ENCODE peak calls at places on chromosomes 16 and 17, in ten cellular contexts. Y is MM.1S, N is GM06990, P is lower leg skin, S is A549, G is pancreas, Z is breast epithelium, J is fibroblast of lung, R is coronary artery, B is neural progenitor cell. X is an unnamed sample.
A peak's percentile ranks its signal among the peaks of the same experiment; 100 is the strongest.

GRCh38 chr17:57668332-57668731 is 76.8 kb downstream of the CCDC182 start:
- DNase-seq in S (no peak), N (no peak), J (no peak), R (no peak), P (peak; percentile 39), Y (no peak), B (no peak), G (no peak), Z (peak; percentile 24), X (no peak)

GRCh38 chr17:1627219-1627986 is 1.2 kb downstream of the SLC43A2 start:
- DNase-seq in Z (no peak), B (no peak), Y (no peak), R (peak; percentile 76), P (no peak), N (peak; percentile 66), J (no peak), G (no peak), S (no peak), X (no peak)

GRCh38 chr17:62718420-62718819 is 89.7 kb downstream of the MARCHF10 start:
- DNase-seq in G (no peak), Z (no peak), J (peak; percentile 86), P (peak; percentile 56), R (no peak), B (no peak), N (no peak), Y (no peak), S (no peak), X (no peak)

GRCh38 chr16:87324411-87325275 is 7.5 kb upstream of the C16orf95 start:
- DNase-seq in Y (no peak), Z (no peak), R (no peak), N (no peak), P (peak; percentile 79), G (peak; percentile 82), S (peak; percentile 77), B (peak; percentile 84), J (peak; percentile 10), X (peak; percentile 83)

GRCh38 chr17:73476890-73477350 is 165.1 kb upstream of the CDC42EP4 start:
- DNase-seq in R (no peak), S (no peak), B (no peak), N (no peak), G (no peak), P (no peak), Z (no peak), Y (no peak), J (no peak), X (no peak)

GRCh38 chr16:81633147-81633619 is 145.9 kb upstream of the PLCG2 start:
- DNase-seq in R (no peak), Z (no peak), S (no peak), N (no peak), Y (no peak), G (no peak), J (no peak), P (no peak), B (peak; percentile 46), X (no peak)

GRCh38 chr17:74833501-74834361 is 26.0 kb downstream of the GRIN2C start:
- DNase-seq in Z (no peak), B (peak; percentile 71), P (peak; percentile 89), S (no peak), N (no peak), R (no peak), G (no peak), Y (no peak), J (peak; percentile 41), X (no peak)

GRCh38 chr17:66778531-66778930 is 56.4 kb upstream of the CACNG5 start:
- DNase-seq in S (no peak), Z (no peak), N (no peak), G (no peak), P (no peak), R (no peak), B (no peak), Y (no peak), J (no peak), X (no peak)

GRCh38 chr17:16491131-16491702 is 776 bp downstream of the LRRC75A start:
- DNase-seq in J (no peak), Z (no peak), S (no peak), B (peak; percentile 50), Y (no peak), R (no peak), P (no peak), G (no peak), N (no peak), X (no peak)

GRCh38 chr16:12551946-12552345 is 251.7 kb downstream of the CPPED1 start:
- DNase-seq in N (no peak), R (no peak), G (no peak), S (no peak), P (no peak), J (peak; percentile 17), Z (no peak), Y (no peak), B (peak; percentile 72), X (no peak)

GRCh38 chr17:48814504-48814903 is 2.5 kb downstream of the TTLL6 start:
- DNase-seq in Z (no peak), P (no peak), G (no peak), N (no peak), J (peak; percentile 11), S (peak; percentile 97), B (peak; percentile 80), R (no peak), Y (peak; percentile 58), X (no peak)

GRCh38 chr17:60231234-60231633 is 81.5 kb downstream of the CA4 start:
- DNase-seq in J (peak; percentile 20), R (no peak), Z (no peak), G (no peak), N (no peak), B (peak; percentile 4), P (no peak), S (peak; percentile 41), Y (peak; percentile 25), X (no peak)
- TF ChIP-seq CTCF in J (peak; percentile 40), R (no peak), Z (peak; percentile 39), G (no peak), N (peak; percentile 52), B (peak; percentile 48), P (no peak), S (peak; percentile 68), Y (peak; percentile 41), X (peak; percentile 65)

DNA sequence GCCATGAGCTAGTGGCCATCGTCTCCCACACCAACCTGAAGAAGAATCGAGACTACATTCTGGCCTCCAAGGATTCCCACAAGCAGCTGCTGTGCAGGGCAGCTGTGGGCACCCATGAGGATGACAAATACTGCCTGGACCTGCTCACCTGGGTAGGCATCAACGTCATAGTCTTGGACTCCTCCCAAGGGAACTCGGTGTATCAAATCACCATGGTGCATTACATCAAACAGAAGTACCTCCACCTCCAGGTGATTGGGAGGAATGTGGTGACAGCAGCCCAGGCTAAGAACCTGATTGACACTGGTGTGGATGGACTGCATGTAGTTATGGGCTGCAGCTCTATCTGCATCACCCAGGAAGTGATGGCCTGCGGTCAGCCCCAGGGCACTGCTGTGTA is 70.2 kb downstream of the GRIN2A start:
- DNase-seq in P (no peak), G (no peak), Z (no peak), J (no peak), N (no peak), R (no peak), S (no peak), Y (no peak), B (no peak), X (no peak)
- TF ChIP-seq CTCF in P (no peak), G (no peak), Z (no peak), J (no peak), N (no peak), R (no peak), S (no peak), Y (no peak), B (no peak), X (no peak)

GRCh38 chr17:28041068-28041843 is 1.2 kb upstream of the NLK start:
- DNase-seq in Y (peak; percentile 99), Z (peak; percentile 99), G (peak; percentile 100), J (peak; percentile 100), B (peak; percentile 100), N (peak; percentile 99), R (peak; percentile 100), P (peak; percentile 100), S (peak; percentile 99), X (peak; percentile 100)

GRCh38 chr17:28043296-28043695 is 819 bp downstream of the NLK start:
- DNase-seq in G (no peak), Y (no peak), P (no peak), N (no peak), J (no peak), R (no peak), Z (no peak), B (no peak), S (no peak), X (no peak)

GRCh38 chr17:28042721-28043291 is 329 bp downstream of the NLK start:
- DNase-seq in B (no peak), P (no peak), N (no peak), R (no peak), G (no peak), Y (no peak), J (no peak), S (no peak), Z (no peak), X (no peak)

GRCh38 chr17:28042657-28042720 is at the start of gene NLK:
- DNase-seq in Z (no peak), R (no peak), J (no peak), Y (no peak), P (no peak), N (no peak), S (no peak), G (no peak), B (no peak), X (no peak)

DNA sequence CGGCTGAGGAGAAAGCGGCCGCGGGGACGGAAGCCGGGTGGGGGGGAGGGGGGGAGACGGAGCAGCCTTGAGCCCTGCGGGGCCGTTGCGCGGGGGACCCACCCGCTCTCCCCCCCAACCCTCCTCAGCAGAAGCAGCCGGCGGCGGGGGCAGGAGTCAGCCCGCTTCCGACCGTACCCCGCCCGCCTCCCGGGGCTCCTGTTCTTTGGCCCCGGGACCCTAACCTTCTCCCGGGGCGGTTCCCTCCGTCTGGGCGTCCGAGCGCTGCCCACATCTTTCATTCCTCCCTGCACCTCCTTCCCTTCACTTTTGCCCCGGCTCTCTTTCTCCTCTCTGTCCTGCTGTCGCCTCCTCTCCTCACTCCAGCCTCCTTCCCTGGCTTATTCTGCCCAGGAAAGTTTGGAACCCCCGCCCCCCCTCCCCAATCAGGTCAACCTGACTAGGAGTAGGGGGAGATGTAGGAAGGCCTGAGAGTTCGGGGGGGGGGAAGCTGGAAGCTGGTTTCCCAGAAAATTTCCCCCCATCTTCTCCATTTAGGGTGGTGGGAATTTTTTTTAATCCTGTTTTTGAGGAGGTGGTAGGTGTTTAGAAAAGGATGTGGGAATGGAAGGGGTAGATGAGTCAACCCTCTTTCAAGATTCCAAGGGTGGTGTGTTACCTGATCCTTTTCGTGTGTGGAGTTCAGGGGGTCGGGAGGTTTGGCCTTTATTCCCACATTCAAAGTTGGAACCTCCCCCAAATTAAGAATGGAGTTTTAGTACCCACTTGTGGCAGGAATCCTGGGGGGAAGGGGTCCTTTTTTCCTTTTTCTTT is 427 bp upstream of the NLK start:
- DNase-seq in G (no peak), B (no peak), S (peak; percentile 35), J (peak; percentile 51), Y (no peak), Z (no peak), N (no peak), R (no peak), P (no peak), X (no peak)
- TF ChIP-seq CTCF in G (no peak), B (no peak), S (no peak), J (no peak), Y (no peak), Z (no peak), N (no peak), R (no peak), P (no peak), X (no peak)

GRCh38 chr17:32609085-32609484 is 122.3 kb downstream of the CDK5R1 start:
- DNase-seq in G (peak; percentile 62), B (no peak), N (peak; percentile 61), J (peak; percentile 32), R (no peak), Z (peak; percentile 56), Y (peak; percentile 19), S (no peak), P (no peak), X (no peak)
- TF ChIP-seq CTCF in G (no peak), B (peak; percentile 6), N (peak; percentile 70), J (no peak), R (no peak), Z (no peak), Y (peak; percentile 30), S (peak; percentile 22), P (no peak), X (peak; percentile 17)